ENCODE peak calls at places on chromosomes 13 and 19, in five cellular contexts. V is IMR-90, A is breast epithelium, F is A549, N is upper lobe of left lung. G is an unnamed sample. For H3K4me1, the result is how much of the 10 kb centered on the place peaks cover.

GRCh38 chr13:44818428-44818827 is 170.8 kb downstream of the NUFIP1 start:
- DNase-seq in V (peak), A (no peak), F (peak), N (no peak), G (peak)

GRCh38 chr13:40640845-40641458 is 25.5 kb downstream of the FOXO1 start:
- DNase-seq in V (no peak), A (no peak), F (no peak), N (no peak), G (no peak)

GRCh38 chr19:49133621-49134454 is 14.5 kb downstream of the PPFIA3 start:
- DNase-seq in V (peak), A (no peak), F (peak), N (peak), G (peak)

GRCh38 chr19:36113895-36114762 is 546 bp downstream of the POLR2I start:
- DNase-seq in V (peak), A (no peak), F (peak), N (peak), G (peak)

GRCh38 chr13:98719527-98720250 is 32.8 kb downstream of the SLC15A1 start:
- DNase-seq in V (no peak), A (no peak), F (no peak), N (no peak), G (no peak)

GRCh38 chr13:44132710-44133109 is 240.9 kb upstream of the SERP2 start:
- DNase-seq in V (peak), A (no peak), F (no peak), N (peak), G (peak)

GRCh38 chr19:5913739-5914357 is at the start of gene CAPS:
- DNase-seq in V (peak), A (peak), F (peak), N (peak), G (peak)

GRCh38 chr19:44718441-44719261 is 19.7 kb downstream of the CEACAM16 start:
- DNase-seq in V (peak), A (peak), F (peak), N (peak), G (peak)

GRCh38 chr19:40621966-40622772 is 21.0 kb downstream of the LTBP4 start:
- DNase-seq in V (no peak), A (no peak), F (no peak), N (no peak), G (no peak)

GRCh38 chr13:25170554-25171107 is 1.5 kb downstream of the AMER2 start:
- DNase-seq in V (no peak), A (no peak), F (no peak), N (no peak), G (no peak)

GRCh38 chr19:49786432-49786831 is 19.6 kb downstream of the AP2A1 start:
- DNase-seq in V (peak), A (no peak), F (peak), N (no peak), G (no peak)

DNA sequence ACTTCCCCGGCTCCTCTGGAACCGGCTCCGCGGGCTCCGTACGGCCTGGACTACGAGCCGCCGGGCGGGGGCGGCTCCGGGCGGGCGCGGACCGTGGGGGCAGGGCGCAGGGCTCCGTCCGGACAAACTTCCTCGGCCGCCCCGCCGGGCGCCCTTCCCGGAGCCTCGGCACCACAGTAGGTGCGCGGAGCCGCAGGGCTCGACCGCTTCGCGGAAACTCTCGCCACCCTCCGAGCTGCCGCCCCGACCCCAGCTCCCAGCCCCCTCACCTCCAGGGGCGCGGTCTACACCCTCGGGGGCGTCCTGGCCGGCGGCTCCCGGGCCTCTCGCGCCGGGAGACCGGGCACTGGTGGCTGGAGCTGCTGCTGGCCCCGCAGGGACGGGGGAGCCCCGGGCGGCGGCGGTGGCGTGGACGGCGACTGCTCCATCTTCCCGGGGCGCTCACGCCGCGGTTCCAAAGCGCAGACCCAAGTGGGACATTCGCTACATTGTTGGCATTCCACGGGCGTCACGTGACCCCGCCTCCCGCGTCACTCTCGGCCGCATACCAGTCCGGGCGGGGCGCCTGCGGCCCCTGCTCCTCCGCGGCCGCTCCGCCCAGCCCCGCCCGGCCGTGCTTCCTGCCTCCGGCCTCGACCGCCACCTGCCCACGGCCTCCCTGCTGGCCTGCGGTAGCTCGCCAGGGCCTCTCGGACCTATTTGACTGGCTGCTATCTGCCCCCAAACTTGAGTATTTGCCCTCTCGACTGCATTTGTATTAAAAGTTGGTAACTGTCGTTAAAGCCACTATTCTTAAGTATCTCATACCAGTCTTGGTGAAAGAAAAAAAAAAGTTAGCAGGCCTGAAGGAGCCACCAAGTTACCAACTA is at the start of gene LATS2:
- DNase-seq in V (peak), A (peak), F (peak), N (peak), G (peak)
- TF ChIP-seq POLR2A in V (peak), A (peak), F (no peak), N (peak), G (peak)

DNA sequence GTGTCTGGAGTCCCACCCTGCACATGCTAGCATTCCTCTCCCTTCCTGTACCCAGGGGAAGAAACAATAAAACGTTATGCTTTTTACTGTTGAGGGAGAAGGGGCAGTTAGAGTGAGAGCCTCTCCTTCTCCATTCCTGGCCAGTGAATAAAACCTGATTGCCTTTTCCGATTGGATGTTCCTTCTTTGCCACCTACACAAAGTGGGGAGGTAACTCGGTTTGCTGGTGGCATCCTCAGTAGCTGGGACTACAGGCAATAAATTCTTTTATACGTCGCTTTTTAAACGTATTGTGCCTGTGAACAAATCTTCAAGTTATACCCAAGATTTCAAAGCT is 725 bp upstream of the MVB12A start:
- DNase-seq in V (no peak), A (no peak), F (no peak), N (no peak), G (no peak)
- H3K4me1 ChIP-seq in V (under half), A (under half), F (under half), N (under half), G (under half)

GRCh38 chr19:1283207-1283916 is 2.3 kb upstream of the EFNA2 start:
- DNase-seq in V (no peak), A (no peak), F (no peak), N (no peak), G (no peak)
- TF ChIP-seq POLR2A in V (no peak), A (no peak), F (no peak), N (no peak), G (no peak)

DNA sequence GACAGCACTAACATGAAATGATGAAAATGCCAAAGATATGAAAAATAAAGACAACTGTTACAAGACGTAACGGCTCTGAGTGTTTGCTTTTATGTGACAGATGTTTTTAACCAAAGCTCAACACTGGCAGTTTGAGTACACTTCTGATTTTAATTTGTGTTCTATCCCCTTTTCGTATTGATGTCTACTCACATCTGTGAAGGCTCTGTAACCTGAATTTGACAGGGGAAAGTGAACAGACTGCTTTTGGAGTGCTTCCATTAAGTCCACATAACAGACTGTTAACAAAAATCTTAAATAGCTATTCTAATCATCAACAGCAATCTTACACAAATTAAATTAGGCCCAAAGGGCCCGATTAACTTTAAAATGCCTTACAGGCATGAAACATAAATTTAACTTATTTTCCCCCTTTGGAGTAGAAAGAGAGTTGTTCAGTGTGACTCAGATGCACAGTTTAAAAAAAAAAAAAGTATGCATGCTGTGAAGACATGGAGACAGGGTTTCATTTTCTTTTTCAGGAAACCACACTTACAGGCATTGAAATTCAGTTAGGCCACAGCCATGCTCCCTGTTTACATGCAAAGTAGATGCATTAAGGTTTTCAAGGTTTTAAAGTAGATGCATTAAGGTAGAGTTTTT is 16.3 kb upstream of the RNASEH2B start:
- DNase-seq in V (peak), A (no peak), F (no peak), N (no peak), G (no peak)
- H3K4me1 ChIP-seq in V (under half), A (under half), F (under half), N (under half), G (under half)

DNA sequence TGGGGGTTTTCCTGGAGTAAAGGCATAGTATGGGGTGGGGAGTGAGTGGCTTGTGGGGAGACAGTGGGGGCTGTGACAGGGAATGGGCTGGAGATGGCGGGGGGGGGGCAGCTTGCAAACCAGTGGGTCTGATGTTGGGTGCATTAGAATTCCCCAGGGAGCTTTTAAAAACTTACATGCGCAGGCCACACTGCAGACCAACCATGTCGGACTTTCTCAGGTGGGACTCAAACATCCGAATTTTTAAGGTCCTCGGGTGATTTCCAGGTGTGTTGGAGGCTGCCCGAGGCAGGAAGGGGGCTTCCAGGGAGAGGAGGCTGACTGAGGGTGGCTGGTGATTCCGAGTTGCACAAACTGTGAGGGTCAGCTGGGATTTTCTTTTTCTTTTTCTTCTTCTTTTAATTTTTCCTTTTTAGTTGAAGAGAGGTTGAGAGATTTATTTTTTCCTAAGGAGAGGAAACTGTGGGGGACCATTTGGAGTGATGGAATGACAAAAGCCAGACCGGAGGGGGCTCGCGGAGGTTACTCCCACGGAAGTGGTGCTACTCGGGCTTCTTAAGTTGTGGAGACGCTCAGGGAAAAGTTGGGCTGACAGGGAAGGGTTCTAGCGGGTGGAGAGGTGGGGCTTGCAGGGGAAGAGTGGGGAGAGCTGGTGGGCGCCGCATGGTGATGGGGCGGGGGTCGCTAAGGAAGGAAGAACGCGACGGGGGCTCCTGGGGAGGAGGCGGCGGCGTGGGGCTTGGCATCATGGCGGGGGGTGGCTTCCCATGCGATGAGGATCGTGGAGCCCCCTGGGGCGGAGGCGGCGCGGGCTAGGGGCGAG is 1.0 kb upstream of the CACNG8 start:
- DNase-seq in V (no peak), A (no peak), F (peak), N (no peak), G (no peak)
- TF ChIP-seq POLR2A in V (no peak), A (no peak), F (no peak), N (no peak), G (no peak)

DNA sequence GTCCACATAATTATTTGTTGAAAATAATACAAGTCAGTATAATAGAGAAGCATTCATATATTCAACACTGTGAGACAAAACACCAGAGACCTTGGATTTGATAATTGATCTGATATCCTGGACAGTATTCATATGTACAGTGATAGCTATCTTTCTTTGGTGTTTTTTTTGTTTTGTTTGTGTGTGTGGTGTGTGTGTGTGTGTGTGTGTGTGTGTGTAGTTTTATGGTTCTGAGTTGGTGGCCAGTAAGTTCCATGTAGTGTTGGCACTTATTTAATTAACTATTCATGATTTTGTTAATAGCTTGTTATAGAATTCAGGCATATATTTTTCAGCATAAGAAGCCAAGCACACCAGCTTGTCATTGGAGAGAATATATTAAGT is 1.6 kb upstream of the ANGPTL6 start:
- DNase-seq in V (no peak), A (no peak), F (no peak), N (no peak), G (no peak)
- H3K4me1 ChIP-seq in V (under half), A (under half), F (under half), N (under half), G (under half)

GRCh38 chr19:54470991-54471782 is 1.9 kb downstream of the CDC42EP5 start:
- DNase-seq in V (no peak), A (no peak), F (no peak), N (peak), G (peak)

GRCh38 chr19:54475706-54476105 is 2.6 kb upstream of the CDC42EP5 start:
- DNase-seq in V (no peak), A (no peak), F (no peak), N (no peak), G (no peak)

GRCh38 chr19:54473983-54474382 is 887 bp upstream of the CDC42EP5 start:
- DNase-seq in V (no peak), A (no peak), F (no peak), N (no peak), G (no peak)

GRCh38 chr19:54470276-54470887 is 2.7 kb downstream of the CDC42EP5 start:
- DNase-seq in V (no peak), A (no peak), F (no peak), N (no peak), G (no peak)

GRCh38 chr19:54473071-54473941 is at the start of gene CDC42EP5:
- DNase-seq in V (peak), A (no peak), F (no peak), N (peak), G (peak)
- TF ChIP-seq POLR2A in V (no peak), A (peak), F (no peak), N (no peak), G (no peak)

GRCh38 chr13:53010374-53011105 is 18.1 kb upstream of the OLFM4 start:
- DNase-seq in V (no peak), A (no peak), F (no peak), N (no peak), G (peak)

GRCh38 chr13:53013113-53013512 is 15.5 kb upstream of the OLFM4 start:
- DNase-seq in V (no peak), A (no peak), F (no peak), N (no peak), G (no peak)

GRCh38 chr13:53015044-53015443 is 13.6 kb upstream of the OLFM4 start:
- DNase-seq in V (no peak), A (no peak), F (no peak), N (no peak), G (no peak)

GRCh38 chr13:53015971-53016370 is 12.6 kb upstream of the OLFM4 start:
- DNase-seq in V (no peak), A (no peak), F (no peak), N (no peak), G (no peak)

DNA sequence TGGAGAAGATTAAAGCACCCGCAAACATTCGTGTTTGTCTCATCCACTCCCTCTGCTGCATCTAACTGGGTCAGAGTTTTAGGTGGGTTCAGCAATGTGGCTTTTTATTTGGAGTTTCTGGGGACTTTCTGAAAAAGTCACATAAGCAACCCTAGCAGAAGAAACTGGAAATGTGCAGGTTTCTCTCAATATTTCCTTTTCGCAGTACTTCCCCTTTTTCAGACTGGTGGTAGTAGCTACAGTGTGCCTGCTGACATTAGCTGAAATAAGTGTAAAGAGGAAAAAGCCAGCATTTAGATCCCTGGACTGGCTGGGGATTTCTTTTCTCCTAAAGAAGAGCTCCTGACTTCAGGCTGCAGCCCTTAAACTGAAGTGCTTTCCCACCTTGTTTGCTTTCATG is 15.9 kb upstream of the OLFM4 start:
- DNase-seq in V (no peak), A (no peak), F (no peak), N (no peak), G (no peak)
- H3K4me1 ChIP-seq in V (under half), A (under half), F (under half), N (under half), G (under half)

GRCh38 chr19:10876459-10877240 is 5.3 kb downstream of the CARM1 start:
- DNase-seq in V (no peak), A (no peak), F (no peak), N (no peak), G (peak)
- TF ChIP-seq POLR2A in V (no peak), A (no peak), F (no peak), N (no peak), G (no peak)

GRCh38 chr19:38557205-38557799 is 60.5 kb downstream of the MAP4K1 start:
- DNase-seq in V (no peak), A (no peak), F (peak), N (no peak), G (no peak)
- H3K4me1 ChIP-seq in V (under half), A (under half), F (under half), N (under half), G (under half)